ENCODE peak calls at places on chromosomes 12 and 14, in four cellular contexts. One of them, this sample, is unnamed.

GRCh38 chr12:113158439-113159203 is 9.1 kb downstream of the CFAP73 start:
- DNase-seq in effector memory CD4-positive, alpha-beta T cell: no peak
- DNase-seq in NCI-H1105 treated with DMSO at 0.1 percent for 48 hours: no peak
- DNase-seq in SK-N-SH: no peak
- DNase-seq in this sample: no peak

GRCh38 chr14:89007906-89008305 is 183.5 kb downstream of the TTC8 start:
- DNase-seq in effector memory CD4-positive, alpha-beta T cell: no peak
- DNase-seq in NCI-H1105 treated with DMSO at 0.1 percent for 48 hours: no peak
- DNase-seq in SK-N-SH: no peak
- DNase-seq in this sample: no peak

GRCh38 chr14:34944744-34945143 is 38.0 kb upstream of the SRP54 start:
- DNase-seq in effector memory CD4-positive, alpha-beta T cell: no peak
- DNase-seq in NCI-H1105 treated with DMSO at 0.1 percent for 48 hours: no peak
- DNase-seq in SK-N-SH: no peak
- DNase-seq in this sample: no peak

GRCh38 chr12:82595946-82596345 is 90.8 kb upstream of the TMTC2 start:
- DNase-seq in effector memory CD4-positive, alpha-beta T cell: no peak
- DNase-seq in NCI-H1105 treated with DMSO at 0.1 percent for 48 hours: no peak
- DNase-seq in SK-N-SH: no peak
- DNase-seq in this sample: no peak

GRCh38 chr14:85401396-85401795 is 128.5 kb upstream of the FLRT2 start:
- DNase-seq in effector memory CD4-positive, alpha-beta T cell: no peak
- DNase-seq in NCI-H1105 treated with DMSO at 0.1 percent for 48 hours: no peak
- DNase-seq in SK-N-SH: no peak
- DNase-seq in this sample: no peak

GRCh38 chr12:10189653-10190052 is 10.8 kb downstream of the TMEM52B start:
- DNase-seq in effector memory CD4-positive, alpha-beta T cell: no peak
- DNase-seq in NCI-H1105 treated with DMSO at 0.1 percent for 48 hours: no peak
- DNase-seq in SK-N-SH: no peak
- DNase-seq in this sample: no peak

GRCh38 chr14:71692496-71692895 is 239.7 kb upstream of the RGS6 start:
- DNase-seq in effector memory CD4-positive, alpha-beta T cell: no peak
- DNase-seq in NCI-H1105 treated with DMSO at 0.1 percent for 48 hours: no peak
- DNase-seq in SK-N-SH: no peak
- DNase-seq in this sample: no peak

GRCh38 chr12:126719886-126720666 is 1546.9 kb upstream of the TMEM132C start:
- DNase-seq in effector memory CD4-positive, alpha-beta T cell: no peak
- DNase-seq in NCI-H1105 treated with DMSO at 0.1 percent for 48 hours: no peak
- DNase-seq in SK-N-SH: no peak
- DNase-seq in this sample: no peak

GRCh38 chr12:2431810-2432209 is 363.0 kb upstream of the FKBP4 start:
- DNase-seq in effector memory CD4-positive, alpha-beta T cell: no peak
- DNase-seq in NCI-H1105 treated with DMSO at 0.1 percent for 48 hours: no peak
- DNase-seq in SK-N-SH: no peak
- DNase-seq in this sample: no peak